ENCODE peak calls at places on chromosome 6, in seven cellular contexts. T is A549, Y is fibroblast of pulmonary artery, B is GM12865, R is Caco-2, W is GM23248, H is choroid plexus epithelial cell. C is an unnamed sample.

GRCh38 chr6:139150915-139151314 is 16.0 kb downstream of the HECA start:
- DNase-seq in T (no peak), Y (no peak), B (no peak), R (no peak), W (no peak), H (no peak), C (no peak)

GRCh38 chr6:155985660-155986138 is 530.1 kb upstream of the NOX3 start:
- DNase-seq in T (no peak), Y (no peak), B (no peak), R (no peak), W (no peak), H (no peak), C (no peak)

GRCh38 chr6:134537146-134537555 is 219.2 kb upstream of the SGK1 start:
- DNase-seq in T (peak), Y (peak), B (no peak), R (no peak), W (peak), H (peak), C (peak)

GRCh38 chr6:169920359-169921020 is 169.1 kb downstream of the ERMARD start:
- DNase-seq in T (no peak), Y (no peak), B (no peak), R (no peak), W (no peak), H (no peak), C (no peak)

GRCh38 chr6:82118150-82118562 is 129.4 kb downstream of the IBTK start:
- DNase-seq in T (no peak), Y (peak), B (no peak), R (no peak), W (peak), H (peak), C (no peak)

GRCh38 chr6:168047841-168048723 is 30.9 kb downstream of the FRMD1 start:
- DNase-seq in T (no peak), Y (no peak), B (no peak), R (no peak), W (no peak), H (no peak), C (no peak)

GRCh38 chr6:87731818-87732661 is 30.0 kb upstream of the AKIRIN2 start:
- DNase-seq in T (peak), Y (peak), B (peak), R (no peak), W (peak), H (peak), C (peak)

GRCh38 chr6:37239511-37239910 is 18.1 kb upstream of the TBC1D22B start:
- DNase-seq in T (no peak), Y (peak), B (no peak), R (no peak), W (peak), H (peak), C (no peak)

GRCh38 chr6:12291785-12292604 is 1.8 kb downstream of the EDN1 start:
- DNase-seq in T (peak), Y (peak), B (peak), R (peak), W (peak), H (peak), C (no peak)

GRCh38 chr6:56517155-56517745 is 125.4 kb downstream of the DST start:
- DNase-seq in T (no peak), Y (peak), B (no peak), R (no peak), W (peak), H (peak), C (no peak)

GRCh38 chr6:150033197-150033771 is 8.0 kb upstream of the RAET1L start:
- DNase-seq in T (no peak), Y (no peak), B (no peak), R (no peak), W (peak), H (no peak), C (no peak)

GRCh38 chr6:150036081-150036480 is 10.7 kb upstream of the RAET1L start:
- DNase-seq in T (no peak), Y (no peak), B (no peak), R (no peak), W (no peak), H (no peak), C (no peak)

GRCh38 chr6:150043096-150043495 is 17.8 kb upstream of the RAET1L start:
- DNase-seq in T (no peak), Y (no peak), B (no peak), R (no peak), W (no peak), H (no peak), C (no peak)

GRCh38 chr6:150037526-150038201 is 12.3 kb upstream of the RAET1L start:
- DNase-seq in T (no peak), Y (no peak), B (no peak), R (no peak), W (peak), H (no peak), C (no peak)

DNA sequence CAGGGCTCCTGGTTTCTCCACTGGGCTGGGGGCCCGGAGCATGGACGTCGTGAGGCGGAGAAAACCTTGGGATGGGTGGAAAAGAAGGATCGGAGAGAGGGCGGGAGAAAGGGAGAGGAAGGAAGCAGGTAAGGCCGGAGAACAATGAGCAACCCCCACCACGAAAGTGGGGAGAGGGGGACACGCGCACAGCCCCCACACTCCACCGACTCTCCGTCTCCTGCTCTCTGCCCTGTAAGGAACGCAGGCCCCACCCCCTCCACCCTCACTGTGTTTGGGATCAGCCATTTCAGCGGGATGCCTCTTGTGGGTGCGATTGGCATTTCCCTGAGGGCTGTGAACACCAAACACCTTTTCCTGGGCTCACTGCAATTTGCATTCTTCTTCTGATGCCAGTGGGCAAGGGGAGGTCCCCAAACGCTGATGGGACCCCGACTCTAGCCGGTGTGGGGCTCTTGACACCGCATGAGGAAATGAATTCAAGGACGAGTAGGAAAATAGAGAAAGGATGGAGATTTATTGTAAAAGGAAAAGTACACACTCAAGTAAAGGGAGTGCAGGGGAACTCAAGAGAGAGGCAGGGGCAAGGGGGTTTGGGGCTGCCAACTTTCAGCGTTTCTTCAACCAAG is 13.0 kb upstream of the RAET1L start:
- DNase-seq in T (no peak), Y (no peak), B (no peak), R (peak), W (peak), H (no peak), C (no peak)
- H3K4me3 ChIP-seq in T (no peak), Y (no peak), B (no peak), R (no peak), W (no peak), H (no peak), C (no peak)

DNA sequence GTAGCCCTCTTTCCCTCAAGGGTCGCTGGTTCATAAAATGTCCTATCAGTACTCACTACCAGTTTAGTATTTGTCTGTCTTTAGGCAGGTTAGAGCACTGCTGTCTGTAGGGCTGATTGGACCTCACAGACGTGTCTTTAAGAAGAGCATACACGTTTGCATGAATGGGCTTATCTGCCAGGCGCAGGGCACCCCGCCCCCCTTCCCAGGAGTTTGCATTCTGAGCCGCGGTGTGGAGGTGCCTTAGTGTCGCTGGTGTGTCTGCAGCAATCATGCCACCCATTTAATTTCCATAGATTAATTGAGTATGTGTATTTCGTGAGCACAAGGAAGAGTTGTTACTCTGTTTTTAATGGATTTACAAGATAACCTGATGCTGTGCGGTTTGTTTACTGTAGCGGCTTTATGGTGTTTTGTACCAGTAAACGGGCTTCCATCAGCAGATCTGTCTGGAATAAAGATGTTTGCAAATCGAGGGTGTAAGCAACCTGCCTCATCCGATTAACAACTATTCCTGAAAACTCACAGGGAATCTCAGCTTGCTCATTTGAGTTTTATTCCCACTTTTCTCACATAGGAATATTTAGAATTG is 107.7 kb downstream of the ZDHHC14 start:
- DNase-seq in T (no peak), Y (no peak), B (no peak), R (no peak), W (no peak), H (no peak), C (no peak)
- H3K4me3 ChIP-seq in T (no peak), Y (no peak), B (no peak), R (no peak), W (no peak), H (no peak), C (no peak)

GRCh38 chr6:40315055-40315454 is 272.1 kb downstream of the LRFN2 start:
- DNase-seq in T (no peak), Y (no peak), B (no peak), R (no peak), W (no peak), H (no peak), C (no peak)
- H3K4me3 ChIP-seq in T (no peak), Y (no peak), B (no peak), R (no peak), W (no peak), H (no peak), C (no peak)

GRCh38 chr6:44052419-44053011 is 74.7 kb downstream of the MRPL14 start:
- DNase-seq in T (peak), Y (peak), B (no peak), R (no peak), W (peak), H (peak), C (peak)
- H3K4me3 ChIP-seq in T (no peak), Y (no peak), B (no peak), R (no peak), W (no peak), H (no peak), C (no peak)

GRCh38 chr6:122401104-122401503 is 1.7 kb downstream of the HSF2 start:
- DNase-seq in T (no peak), Y (no peak), B (no peak), R (no peak), W (no peak), H (no peak), C (no peak)
- H3K4me3 ChIP-seq in T (no peak), Y (peak), B (peak), R (no peak), W (peak), H (no peak), C (peak)

GRCh38 chr6:109467696-109468095 is 12.1 kb upstream of the MICAL1 start:
- DNase-seq in T (no peak), Y (no peak), B (no peak), R (no peak), W (no peak), H (no peak), C (no peak)
- H3K4me3 ChIP-seq in T (no peak), Y (no peak), B (no peak), R (no peak), W (no peak), H (no peak), C (no peak)

GRCh38 chr6:43575105-43575771 is 600 bp downstream of the XPO5 start:
- DNase-seq in T (no peak), Y (peak), B (no peak), R (peak), W (peak), H (peak), C (peak)

GRCh38 chr6:43570876-43571441 is 4.9 kb downstream of the XPO5 start:
- DNase-seq in T (no peak), Y (peak), B (peak), R (peak), W (peak), H (peak), C (no peak)

GRCh38 chr6:43575772-43576551 is at the start of the genes POLH and XPO5:
- DNase-seq in T (peak), Y (peak), B (peak), R (peak), W (peak), H (peak), C (peak)

GRCh38 chr6:43572015-43572414 is 3.8 kb downstream of the XPO5 start:
- DNase-seq in T (no peak), Y (no peak), B (no peak), R (no peak), W (no peak), H (no peak), C (no peak)
- H3K4me3 ChIP-seq in T (no peak), Y (no peak), B (no peak), R (no peak), W (no peak), H (no peak), C (no peak)

DNA sequence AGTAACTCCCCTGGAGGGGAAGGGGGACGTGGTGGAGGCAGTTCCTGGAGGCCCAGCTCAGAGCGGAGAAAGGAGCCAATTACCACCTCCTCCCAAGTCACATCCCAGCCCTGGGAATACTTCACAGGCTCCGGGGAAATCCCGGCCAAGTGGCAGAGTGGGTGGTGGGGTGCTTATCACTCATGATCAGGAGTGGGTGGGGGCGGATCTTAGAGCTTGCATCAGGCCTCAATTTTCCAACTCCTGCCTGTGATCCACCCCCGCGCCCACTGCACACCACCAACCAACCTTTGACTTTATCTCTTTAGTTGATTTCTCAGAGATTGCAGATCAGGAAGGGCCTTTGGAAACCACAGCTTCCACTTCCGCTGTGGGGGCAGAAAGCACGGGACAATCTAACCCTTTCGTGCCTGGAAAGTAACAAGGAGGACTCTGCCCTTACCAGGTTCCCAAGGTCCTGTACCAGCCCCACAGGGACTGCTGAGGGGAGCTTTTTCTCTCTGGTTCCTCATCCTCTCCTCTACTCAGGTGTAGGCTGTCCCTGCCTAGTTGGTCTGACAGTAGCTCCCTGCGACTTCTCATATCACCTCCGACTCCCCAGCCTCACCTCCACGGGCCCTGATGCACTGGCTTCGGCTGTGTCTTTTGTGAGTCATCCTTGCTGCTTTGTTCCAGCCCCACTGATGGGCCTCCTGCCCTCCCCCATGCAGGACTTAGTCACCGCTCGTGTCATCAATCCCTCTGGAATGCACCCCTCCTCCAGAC is 24.9 kb upstream of the IER3 start:
- DNase-seq in T (peak), Y (peak), B (peak), R (peak), W (peak), H (peak), C (peak)
- H3K4me3 ChIP-seq in T (peak), Y (no peak), B (no peak), R (peak), W (peak), H (no peak), C (peak)

GRCh38 chr6:7139835-7140470 is 32.2 kb downstream of the RREB1 start:
- DNase-seq in T (no peak), Y (no peak), B (no peak), R (peak), W (no peak), H (no peak), C (no peak)

GRCh38 chr6:7140631-7141366 is 33.0 kb downstream of the RREB1 start:
- DNase-seq in T (peak), Y (peak), B (peak), R (peak), W (peak), H (peak), C (peak)

GRCh38 chr6:7143161-7143974 is 35.6 kb downstream of the RREB1 start:
- DNase-seq in T (no peak), Y (peak), B (peak), R (no peak), W (peak), H (no peak), C (no peak)

GRCh38 chr6:7144810-7145209 is 37.0 kb downstream of the RREB1 start:
- DNase-seq in T (no peak), Y (no peak), B (no peak), R (no peak), W (no peak), H (no peak), C (no peak)

DNA sequence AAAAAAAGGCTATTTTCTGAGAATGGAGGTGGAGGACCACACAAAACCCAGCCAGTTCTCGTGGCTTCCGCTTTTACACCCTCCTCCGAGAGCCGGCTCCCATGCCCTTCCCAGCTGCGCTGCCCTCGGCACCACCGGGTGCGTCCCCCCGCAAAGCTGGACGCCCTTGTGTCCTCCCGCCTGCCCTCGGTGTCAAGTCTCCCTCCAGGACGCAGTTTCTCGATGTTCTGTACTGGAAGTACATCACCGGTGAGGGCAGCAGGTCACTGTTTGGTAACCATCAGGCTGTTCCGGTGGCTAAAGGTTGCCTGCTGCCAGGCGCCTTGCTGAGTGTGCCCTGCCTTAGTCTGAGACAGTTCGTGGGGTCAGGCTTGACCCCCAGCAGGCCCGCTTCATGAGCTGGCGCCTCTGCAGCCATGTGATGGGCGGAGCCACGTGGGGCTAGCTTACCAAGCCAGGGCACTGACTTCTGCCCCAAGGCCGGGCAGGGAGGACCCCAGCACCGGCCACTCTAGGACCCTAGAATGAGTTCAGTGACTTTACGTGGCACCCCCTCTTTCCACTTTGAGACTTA is 34.6 kb downstream of the RREB1 start:
- DNase-seq in T (no peak), Y (no peak), B (no peak), R (no peak), W (no peak), H (no peak), C (no peak)
- H3K4me3 ChIP-seq in T (no peak), Y (no peak), B (no peak), R (no peak), W (peak), H (no peak), C (no peak)